ENCODE peak calls at places on chromosomes 3 and 15, in four cellular contexts. T, C, I and P are unnamed samples.

GRCh38 chr15:83318861-83319415 is 34.5 kb upstream of the BNC1 start:
- DNase-seq in T (no peak), C (no peak), I (peak; percentile 59), P (no peak)

GRCh38 chr3:188284455-188285212 is 130.7 kb downstream of the LPP start:
- DNase-seq in T (peak; percentile 54), C (no peak), I (no peak), P (no peak)

GRCh38 chr3:22263042-22263441 is 512.0 kb upstream of the ZNF385D start:
- DNase-seq in T (peak; percentile 55), C (no peak), I (peak; percentile 84), P (peak; percentile 75)

GRCh38 chr3:129739613-129740012 is 133.1 kb upstream of the PLXND1 start:
- DNase-seq in T (no peak), C (no peak), I (no peak), P (no peak)

GRCh38 chr3:190120161-190121060 is at the start of gene P3H2:
- DNase-seq in T (peak; percentile 94), C (peak; percentile 84), I (peak; percentile 96), P (peak; percentile 87)

GRCh38 chr15:98949624-98950023 is 58.0 kb downstream of the PGPEP1L start:
- DNase-seq in T (no peak), C (no peak), I (no peak), P (no peak)

GRCh38 chr3:53803124-53803815 is 42.9 kb downstream of the CHDH start:
- DNase-seq in T (no peak), C (no peak), I (no peak), P (no peak)

GRCh38 chr3:188421151-188421821 is 267.3 kb downstream of the LPP start:
- DNase-seq in T (peak; percentile 90), C (no peak), I (peak; percentile 81), P (peak; percentile 68)

GRCh38 chr15:70636540-70637165 is 126.7 kb downstream of the UACA start:
- DNase-seq in T (peak; percentile 28), C (no peak), I (peak; percentile 47), P (no peak)

GRCh38 chr15:66935688-66936087 is 129.7 kb upstream of the SMAD3 start:
- DNase-seq in T (no peak), C (no peak), I (no peak), P (no peak)

GRCh38 chr15:66935121-66935520 is 130.3 kb upstream of the SMAD3 start:
- DNase-seq in T (no peak), C (no peak), I (no peak), P (no peak)

GRCh38 chr15:66936864-66937245 is 128.5 kb upstream of the SMAD3 start:
- DNase-seq in T (no peak), C (no peak), I (peak; percentile 44), P (no peak)

GRCh38 chr15:66937588-66937987 is 127.8 kb upstream of the SMAD3 start:
- DNase-seq in T (no peak), C (no peak), I (no peak), P (no peak)

GRCh38 chr15:66936115-66936863 is 129.1 kb upstream of the SMAD3 start:
- DNase-seq in T (no peak), C (no peak), I (peak; percentile 69), P (no peak)
- H3K4me3 ChIP-seq in T (peak overlapping the region; percentile 54), C (peak overlapping the region; percentile 29), I (no peak overlapping the region), P (peak overlapping the region; percentile 53)

GRCh38 chr3:49132073-49132436 is 795 bp downstream of the LAMB2 start:
- DNase-seq in T (no peak), C (no peak), I (no peak), P (no peak)
- H3K27ac ChIP-seq in T (peak overlapping the region; percentile 78), C (peak overlapping the region; percentile 87), I (peak overlapping the region; percentile 98), P (no peak overlapping the region)

GRCh38 chr3:138948371-138949001 is 1.5 kb downstream of the FOXL2NB start:
- DNase-seq in T (no peak), C (no peak), I (no peak), P (no peak)

GRCh38 chr3:138949002-138949418 is 2.0 kb downstream of the FOXL2NB start:
- DNase-seq in T (no peak), C (no peak), I (no peak), P (no peak)

GRCh38 chr3:138945646-138946553 is 1.0 kb downstream of the FOXL2 start:
- DNase-seq in T (peak; percentile 23), C (peak; percentile 41), I (no peak), P (no peak)

GRCh38 chr3:138946554-138947302 is at the start of the genes FOXL2 and FOXL2NB:
- DNase-seq in T (peak; percentile 54), C (no peak), I (peak; percentile 71), P (no peak)

GRCh38 chr3:138947303-138948121 is 495 bp downstream of the FOXL2NB start:
- DNase-seq in T (no peak), C (no peak), I (no peak), P (no peak)
- H3K4me3 ChIP-seq in T (no peak overlapping the region), C (peak overlapping the region; percentile 27), I (peak overlapping the region; percentile 33), P (peak overlapping the region; percentile 46)

DNA sequence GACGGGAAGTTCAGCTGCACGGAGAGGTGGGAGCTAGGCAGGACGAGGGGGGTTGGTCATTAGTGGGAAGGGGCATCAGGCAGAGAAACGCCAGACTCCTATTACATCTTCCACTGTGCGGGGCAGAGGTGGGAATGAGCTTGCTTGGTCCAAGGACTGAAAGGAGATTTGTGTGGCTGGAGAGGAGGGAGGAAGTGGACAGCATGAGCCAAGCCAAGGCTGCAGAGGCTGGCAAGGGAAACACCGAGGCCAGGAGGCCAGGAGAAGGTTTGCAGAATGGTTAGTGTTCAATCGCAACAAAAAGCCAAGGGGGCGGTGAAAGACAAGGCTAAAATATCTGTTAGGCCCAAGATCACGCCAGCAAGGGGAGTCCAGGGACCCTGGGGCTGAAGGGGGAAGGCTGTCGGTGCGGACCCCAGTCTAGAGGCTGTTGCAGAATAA is 75.9 kb downstream of the CPN2 start:
- DNase-seq in T (no peak), C (no peak), I (no peak), P (no peak)
- H3K27ac ChIP-seq in T (no peak overlapping the region), C (no peak overlapping the region), I (no peak overlapping the region), P (no peak overlapping the region)

GRCh38 chr3:46615976-46616375 is 3.7 kb downstream of the FAM240A start:
- DNase-seq in T (no peak), C (no peak), I (no peak), P (no peak)

GRCh38 chr3:46615050-46615449 is 2.7 kb downstream of the FAM240A start:
- DNase-seq in T (no peak), C (no peak), I (no peak), P (no peak)

GRCh38 chr3:46612324-46612723 is at the start of gene FAM240A:
- DNase-seq in T (peak; percentile 16), C (no peak), I (peak; percentile 53), P (no peak)

GRCh38 chr3:46609944-46610722 is 2.2 kb upstream of the FAM240A start:
- DNase-seq in T (no peak), C (no peak), I (no peak), P (no peak)

DNA sequence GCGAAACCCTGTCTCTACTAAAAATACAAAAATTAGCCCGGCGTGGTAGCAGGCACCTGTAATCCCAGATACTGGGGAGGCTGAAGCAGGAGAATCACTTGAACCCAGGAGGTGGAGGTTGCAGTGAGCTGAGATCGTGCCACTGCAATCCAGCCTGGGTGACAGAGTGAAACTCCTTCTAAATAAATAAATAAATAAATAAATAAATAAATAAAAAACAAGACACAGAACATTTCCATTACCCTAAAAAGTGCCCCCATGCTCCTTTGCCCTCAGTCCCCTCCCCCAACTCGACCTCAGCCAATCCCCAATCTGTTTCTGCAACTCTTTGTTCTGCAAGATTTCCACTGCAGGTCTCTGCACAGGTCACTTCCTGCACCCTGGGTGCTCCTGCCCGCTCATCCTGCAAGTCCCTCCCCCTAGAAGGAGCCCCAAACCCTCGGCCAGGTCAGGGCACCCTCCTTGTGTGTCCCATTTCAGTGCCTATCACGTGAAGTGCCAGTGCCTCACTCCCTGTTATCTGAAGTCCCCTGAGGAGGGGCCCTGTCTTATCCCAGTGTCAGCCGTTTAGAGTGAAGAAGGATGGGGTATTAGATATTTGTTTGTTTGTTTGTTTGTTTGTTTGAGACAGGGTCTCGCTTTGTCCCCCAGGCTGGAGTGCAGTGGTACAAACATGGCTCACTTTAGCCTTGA is 1.1 kb downstream of the FAM240A start:
- DNase-seq in T (no peak), C (no peak), I (no peak), P (no peak)
- H3K4me3 ChIP-seq in T (no peak overlapping the region), C (no peak overlapping the region), I (no peak overlapping the region), P (no peak overlapping the region)

GRCh38 chr3:169244119-169244864 is 419.2 kb downstream of the MECOM start:
- DNase-seq in T (no peak), C (no peak), I (no peak), P (no peak)
- H3K27ac ChIP-seq in T (no peak overlapping the region), C (no peak overlapping the region), I (peak overlapping the region; percentile 95), P (no peak overlapping the region)